ENCODE peak calls at places on chromosomes 1 and 21, in four cellular contexts. One of them, this sample, is unnamed.

GRCh38 chr21:15437873-15438272 is 291.9 kb upstream of the USP25 start:
- DNase-seq in fibroblast of lung: peak; percentile 23
- DNase-seq in AG04449: no peak
- DNase-seq in neuronal stem cell: no peak
- DNase-seq in this sample: no peak

GRCh38 chr1:56655991-56656613 is 11.0 kb downstream of the PRKAA2 start:
- DNase-seq in AG04449: no peak
- DNase-seq in neuronal stem cell: no peak
- DNase-seq in fibroblast of lung: no peak
- DNase-seq in this sample: no peak

GRCh38 chr1:41661428-41662060 is 177.1 kb upstream of the EDN2 start:
- DNase-seq in fibroblast of lung: no peak
- DNase-seq in AG04449: no peak
- DNase-seq in neuronal stem cell: no peak
- DNase-seq in this sample: no peak

GRCh38 chr1:54581621-54582035 is 33.6 kb downstream of the ACOT11 start:
- DNase-seq in AG04449: peak; percentile 14
- DNase-seq in fibroblast of lung: peak; percentile 82
- DNase-seq in neuronal stem cell: no peak
- DNase-seq in this sample: peak; percentile 45

GRCh38 chr1:71228236-71228635 is 147.4 kb upstream of the ZRANB2 start:
- DNase-seq in neuronal stem cell: no peak
- DNase-seq in fibroblast of lung: no peak
- DNase-seq in AG04449: no peak
- DNase-seq in this sample: no peak

GRCh38 chr1:150009604-150010387 is 730 bp downstream of the OTUD7B start:
- DNase-seq in AG04449: peak; percentile 41
- DNase-seq in neuronal stem cell: peak; percentile 14
- DNase-seq in fibroblast of lung: peak; percentile 74
- DNase-seq in this sample: peak; percentile 49

GRCh38 chr1:42081475-42081874 is 71.7 kb upstream of the GUCA2B start:
- DNase-seq in AG04449: no peak
- DNase-seq in fibroblast of lung: no peak
- DNase-seq in neuronal stem cell: no peak
- DNase-seq in this sample: no peak

GRCh38 chr1:230979389-230979716 is 459 bp downstream of the ARV1 start:
- DNase-seq in AG04449: no peak
- DNase-seq in fibroblast of lung: no peak
- DNase-seq in neuronal stem cell: no peak
- DNase-seq in this sample: no peak

GRCh38 chr21:28337319-28337718 is 655.4 kb downstream of the LTN1 start:
- DNase-seq in fibroblast of lung: peak; percentile 86
- DNase-seq in neuronal stem cell: no peak
- DNase-seq in AG04449: no peak
- DNase-seq in this sample: peak; percentile 51

GRCh38 chr21:44090332-44090731 is 16.9 kb upstream of the PWP2 start:
- DNase-seq in AG04449: no peak
- DNase-seq in neuronal stem cell: no peak
- DNase-seq in fibroblast of lung: no peak
- DNase-seq in this sample: no peak

GRCh38 chr1:201404016-201404598 is 5.0 kb upstream of the LAD1 start:
- DNase-seq in AG04449: no peak
- DNase-seq in neuronal stem cell: no peak
- DNase-seq in fibroblast of lung: no peak
- DNase-seq in this sample: no peak

GRCh38 chr1:55200667-55201066 is 14.5 kb downstream of the USP24 start:
- DNase-seq in AG04449: no peak
- DNase-seq in fibroblast of lung: no peak
- DNase-seq in neuronal stem cell: no peak
- DNase-seq in this sample: no peak

GRCh38 chr1:245956225-245956624 is 550.9 kb downstream of the SMYD3 start:
- DNase-seq in AG04449: no peak
- DNase-seq in neuronal stem cell: no peak
- DNase-seq in fibroblast of lung: no peak
- DNase-seq in this sample: no peak

GRCh38 chr1:245957446-245957845 is 549.6 kb downstream of the SMYD3 start:
- DNase-seq in fibroblast of lung: no peak
- DNase-seq in neuronal stem cell: no peak
- DNase-seq in AG04449: no peak
- DNase-seq in this sample: no peak

GRCh38 chr1:245952383-245952989 is 554.6 kb downstream of the SMYD3 start:
- DNase-seq in neuronal stem cell: no peak
- DNase-seq in AG04449: no peak
- DNase-seq in fibroblast of lung: no peak
- DNase-seq in this sample: no peak

GRCh38 chr1:245948786-245949185 is 558.3 kb downstream of the SMYD3 start:
- DNase-seq in AG04449: no peak
- DNase-seq in fibroblast of lung: no peak
- DNase-seq in neuronal stem cell: no peak
- DNase-seq in this sample: no peak

DNA sequence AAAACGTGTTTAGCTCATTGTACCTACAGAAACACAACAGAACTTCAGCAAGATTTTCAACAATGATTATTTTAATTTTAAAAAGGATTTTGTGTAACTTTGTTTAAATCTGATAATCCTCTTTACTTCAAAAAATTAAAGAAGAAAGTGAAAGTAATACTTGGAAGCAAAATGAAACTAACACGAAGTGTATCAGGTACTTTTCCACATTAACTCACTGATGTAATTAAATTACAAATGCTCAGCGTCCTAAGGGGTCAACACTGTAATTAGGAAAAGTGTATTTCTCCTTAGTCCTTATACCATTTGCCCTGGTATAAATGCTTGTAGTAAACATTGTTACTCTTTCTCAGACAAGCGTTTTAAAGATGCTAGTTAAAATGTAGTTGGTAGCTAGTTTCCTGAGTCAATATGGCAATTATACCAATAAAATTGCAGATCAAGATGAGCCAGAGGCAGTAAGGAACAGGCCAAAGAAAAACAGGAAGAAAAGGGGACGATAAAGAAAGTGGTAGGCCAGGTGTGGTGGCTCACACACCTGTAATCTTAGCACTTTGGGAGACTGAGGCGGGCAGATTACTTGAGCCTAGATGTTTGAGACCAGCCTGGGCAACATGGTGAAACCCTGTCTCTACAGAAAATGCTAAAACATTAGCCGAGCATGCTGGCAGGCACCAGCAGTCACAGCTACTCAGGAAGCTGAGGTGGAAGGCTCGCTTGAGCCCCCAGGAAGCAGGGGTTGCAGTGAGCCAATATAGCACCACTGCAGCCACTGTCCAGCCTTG is 553.0 kb downstream of the SMYD3 start:
- DNase-seq in fibroblast of lung: no peak
- DNase-seq in AG04449: no peak
- DNase-seq in neuronal stem cell: no peak
- DNase-seq in this sample: no peak
- H3K4me3 ChIP-seq in fibroblast of lung: peak overlapping the region; percentile 48
- H3K4me3 ChIP-seq in AG04449: no peak overlapping the region
- H3K4me3 ChIP-seq in neuronal stem cell: no peak overlapping the region
- H3K4me3 ChIP-seq in this sample: peak overlapping the region; percentile 18

DNA sequence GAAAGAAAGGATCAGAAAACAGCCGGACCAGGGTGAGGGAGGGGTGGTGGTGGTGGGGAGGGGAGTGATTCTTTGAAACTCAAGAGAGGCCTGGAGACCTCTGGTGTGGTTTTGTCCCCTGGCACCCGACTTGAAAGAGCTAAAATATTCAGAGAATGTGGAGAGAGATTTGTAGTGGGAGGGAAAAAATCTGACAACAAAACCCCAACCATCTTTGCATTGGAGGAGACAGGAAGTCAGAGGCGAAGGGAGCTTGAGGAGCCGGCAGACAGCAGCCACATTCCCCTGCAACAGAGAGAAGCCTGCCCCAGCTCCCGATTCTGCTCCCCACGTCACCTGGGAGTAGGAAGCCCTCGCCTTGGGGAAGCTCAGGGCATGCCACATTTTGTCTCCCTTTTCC is 85.0 kb downstream of the ITPKB start:
- DNase-seq in fibroblast of lung: peak; percentile 18
- DNase-seq in neuronal stem cell: peak; percentile 82
- DNase-seq in AG04449: no peak
- DNase-seq in this sample: no peak
- H3K4me3 ChIP-seq in fibroblast of lung: no peak overlapping the region
- H3K4me3 ChIP-seq in neuronal stem cell: no peak overlapping the region
- H3K4me3 ChIP-seq in AG04449: no peak overlapping the region
- H3K4me3 ChIP-seq in this sample: no peak overlapping the region

GRCh38 chr1:8294170-8294697 is 23.7 kb upstream of the SLC45A1 start:
- DNase-seq in fibroblast of lung: no peak
- DNase-seq in neuronal stem cell: no peak
- DNase-seq in AG04449: no peak
- DNase-seq in this sample: no peak

GRCh38 chr1:8297245-8297644 is 20.7 kb upstream of the SLC45A1 start:
- DNase-seq in neuronal stem cell: no peak
- DNase-seq in fibroblast of lung: no peak
- DNase-seq in AG04449: no peak
- DNase-seq in this sample: no peak

GRCh38 chr1:8293641-8294169 is 24.2 kb upstream of the SLC45A1 start:
- DNase-seq in fibroblast of lung: no peak
- DNase-seq in neuronal stem cell: no peak
- DNase-seq in AG04449: no peak
- DNase-seq in this sample: no peak

GRCh38 chr1:8293141-8293540 is 24.8 kb upstream of the SLC45A1 start:
- DNase-seq in AG04449: no peak
- DNase-seq in neuronal stem cell: no peak
- DNase-seq in fibroblast of lung: no peak
- DNase-seq in this sample: no peak
- H3K4me3 ChIP-seq in AG04449: no peak overlapping the region
- H3K4me3 ChIP-seq in neuronal stem cell: no peak overlapping the region
- H3K4me3 ChIP-seq in fibroblast of lung: no peak overlapping the region
- H3K4me3 ChIP-seq in this sample: no peak overlapping the region

GRCh38 chr1:19844726-19845125 is 29.6 kb upstream of the RNF186 start:
- DNase-seq in neuronal stem cell: no peak
- DNase-seq in fibroblast of lung: no peak
- DNase-seq in AG04449: no peak
- DNase-seq in this sample: no peak

GRCh38 chr1:19840228-19840627 is 25.1 kb upstream of the RNF186 start:
- DNase-seq in neuronal stem cell: no peak
- DNase-seq in fibroblast of lung: no peak
- DNase-seq in AG04449: no peak
- DNase-seq in this sample: no peak

GRCh38 chr1:19846338-19846737 is 31.3 kb upstream of the RNF186 start:
- DNase-seq in AG04449: no peak
- DNase-seq in fibroblast of lung: no peak
- DNase-seq in neuronal stem cell: no peak
- DNase-seq in this sample: no peak

GRCh38 chr1:19845166-19845954 is 30.3 kb upstream of the RNF186 start:
- DNase-seq in neuronal stem cell: no peak
- DNase-seq in fibroblast of lung: peak; percentile 55
- DNase-seq in AG04449: no peak
- DNase-seq in this sample: no peak
- H3K4me3 ChIP-seq in neuronal stem cell: no peak overlapping the region
- H3K4me3 ChIP-seq in fibroblast of lung: no peak overlapping the region
- H3K4me3 ChIP-seq in AG04449: no peak overlapping the region
- H3K4me3 ChIP-seq in this sample: no peak overlapping the region

GRCh38 chr1:85579619-85580018 is 942 bp upstream of the CCN1 start:
- DNase-seq in AG04449: no peak
- DNase-seq in neuronal stem cell: peak; percentile 47
- DNase-seq in fibroblast of lung: peak; percentile 69
- DNase-seq in this sample: no peak

GRCh38 chr1:85576642-85577420 is 3.7 kb upstream of the CCN1 start:
- DNase-seq in AG04449: no peak
- DNase-seq in fibroblast of lung: peak; percentile 91
- DNase-seq in neuronal stem cell: peak; percentile 86
- DNase-seq in this sample: no peak

GRCh38 chr1:85577421-85578320 is 2.9 kb upstream of the CCN1 start:
- DNase-seq in neuronal stem cell: no peak
- DNase-seq in fibroblast of lung: peak; percentile 81
- DNase-seq in AG04449: no peak
- DNase-seq in this sample: no peak

GRCh38 chr1:85580046-85580411 is 532 bp upstream of the CCN1 start:
- DNase-seq in AG04449: no peak
- DNase-seq in neuronal stem cell: no peak
- DNase-seq in fibroblast of lung: peak; percentile 66
- DNase-seq in this sample: peak; percentile 76

GRCh38 chr1:85578321-85579295 is 2.0 kb upstream of the CCN1 start:
- DNase-seq in neuronal stem cell: no peak
- DNase-seq in AG04449: peak; percentile 97
- DNase-seq in fibroblast of lung: peak; percentile 98
- DNase-seq in this sample: peak; percentile 98
- H3K4me3 ChIP-seq in neuronal stem cell: no peak overlapping the region
- H3K4me3 ChIP-seq in AG04449: peak overlapping the region; percentile 98
- H3K4me3 ChIP-seq in fibroblast of lung: peak overlapping the region; percentile 97
- H3K4me3 ChIP-seq in this sample: peak overlapping the region; percentile 83

GRCh38 chr1:159930216-159930615 is 4.9 kb upstream of the TAGLN2 start:
- DNase-seq in fibroblast of lung: no peak
- DNase-seq in neuronal stem cell: no peak
- DNase-seq in AG04449: no peak
- DNase-seq in this sample: no peak

GRCh38 chr1:159928491-159929050 is 3.3 kb upstream of the TAGLN2 start:
- DNase-seq in neuronal stem cell: no peak
- DNase-seq in fibroblast of lung: no peak
- DNase-seq in AG04449: no peak
- DNase-seq in this sample: no peak

GRCh38 chr1:159930634-159931033 is 5.3 kb upstream of the TAGLN2 start:
- DNase-seq in AG04449: no peak
- DNase-seq in neuronal stem cell: no peak
- DNase-seq in fibroblast of lung: no peak
- DNase-seq in this sample: no peak

GRCh38 chr1:159927887-159928431 is 2.7 kb upstream of the TAGLN2 start:
- DNase-seq in neuronal stem cell: no peak
- DNase-seq in fibroblast of lung: no peak
- DNase-seq in AG04449: no peak
- DNase-seq in this sample: no peak

GRCh38 chr1:159929155-159930051 is 4.1 kb upstream of the TAGLN2 start:
- DNase-seq in fibroblast of lung: no peak
- DNase-seq in neuronal stem cell: no peak
- DNase-seq in AG04449: no peak
- DNase-seq in this sample: no peak
- H3K4me3 ChIP-seq in fibroblast of lung: no peak overlapping the region
- H3K4me3 ChIP-seq in neuronal stem cell: peak overlapping the region; percentile 46
- H3K4me3 ChIP-seq in AG04449: no peak overlapping the region
- H3K4me3 ChIP-seq in this sample: no peak overlapping the region

DNA sequence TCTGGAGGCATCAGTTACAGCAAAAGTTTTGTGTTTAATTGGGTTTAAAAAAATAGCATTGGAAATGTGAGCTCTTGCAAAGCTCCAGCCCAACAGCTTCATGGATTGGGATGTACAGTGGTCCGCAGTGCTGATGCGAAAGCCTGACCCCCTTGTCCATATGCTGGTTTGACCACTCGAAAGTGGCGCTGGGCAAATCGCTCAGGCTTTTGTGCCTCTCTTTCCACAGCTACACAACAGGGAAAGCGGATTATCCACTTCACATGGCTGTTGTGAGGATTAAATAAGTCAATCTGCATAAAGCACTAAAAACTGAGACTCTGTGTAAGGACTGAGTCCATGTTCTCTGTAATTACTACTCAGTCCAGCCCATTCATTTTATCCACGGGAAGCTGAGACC is 57.2 kb downstream of the HUNK start:
- DNase-seq in AG04449: no peak
- DNase-seq in neuronal stem cell: no peak
- DNase-seq in fibroblast of lung: no peak
- DNase-seq in this sample: no peak
- H3K4me3 ChIP-seq in AG04449: no peak overlapping the region
- H3K4me3 ChIP-seq in neuronal stem cell: no peak overlapping the region
- H3K4me3 ChIP-seq in fibroblast of lung: no peak overlapping the region
- H3K4me3 ChIP-seq in this sample: no peak overlapping the region